ENCODE peak calls at places on chromosomes 13 and 19, in seven cellular contexts. O is lung, Y is cardiac fibroblast, T is colonic mucosa, J is stomach, K is ascending aorta, D is foreskin fibroblast. N is an unnamed sample.

GRCh38 chr13:36998624-36999041 is 507 bp downstream of the ALG5 start:
- DNase-seq in K (no peak), T (peak; percentile 35), O (peak; percentile 39), D (no peak), Y (peak; percentile 16), J (no peak), N (no peak)

GRCh38 chr19:7526093-7526929 is 3.9 kb downstream of the MCOLN1 start:
- DNase-seq in Y (no peak), T (no peak), O (no peak), K (no peak), J (no peak), D (no peak), N (no peak)

GRCh38 chr19:38134538-38135149 is 89.4 kb downstream of the DPF1 start:
- DNase-seq in Y (peak; percentile 72), D (peak; percentile 14), K (no peak), T (peak; percentile 40), J (peak; percentile 27), O (no peak), N (no peak)

GRCh38 chr19:6376512-6377193 is 920 bp upstream of the PSPN start:
- DNase-seq in K (no peak), O (no peak), J (no peak), Y (no peak), D (no peak), T (no peak), N (no peak)

GRCh38 chr19:43501661-43502418 is 2.7 kb downstream of the PHLDB3 start:
- DNase-seq in Y (no peak), K (no peak), D (no peak), O (no peak), J (no peak), T (no peak), N (no peak)

GRCh38 chr13:113489171-113489548 is 1.4 kb downstream of the DCUN1D2 start:
- DNase-seq in T (no peak), D (no peak), O (no peak), K (no peak), J (no peak), Y (no peak), N (no peak)

GRCh38 chr13:22061371-22061805 is 390.5 kb downstream of the FGF9 start:
- DNase-seq in O (no peak), D (no peak), J (no peak), Y (no peak), T (no peak), K (no peak), N (no peak)

GRCh38 chr13:48891586-48891985 is 84.1 kb upstream of the FNDC3A start:
- DNase-seq in Y (peak; percentile 88), T (no peak), D (peak; percentile 81), J (no peak), O (no peak), K (no peak), N (peak; percentile 80)

GRCh38 chr13:114088863-114089262 is 43.6 kb downstream of the RASA3 start:
- DNase-seq in D (no peak), Y (no peak), O (no peak), K (peak; percentile 40), T (no peak), J (no peak), N (no peak)

GRCh38 chr13:87035538-87035937 is 635.6 kb upstream of the SLITRK5 start:
- DNase-seq in K (no peak), Y (no peak), T (no peak), O (no peak), J (no peak), D (no peak), N (no peak)

GRCh38 chr19:41872384-41872774 is 4.7 kb upstream of the CD79A start:
- DNase-seq in D (no peak), O (no peak), Y (peak; percentile 30), T (no peak), J (no peak), K (no peak), N (no peak)

GRCh38 chr13:100301418-100301817 is 212.5 kb downstream of the PCCA start:
- DNase-seq in K (no peak), J (no peak), D (no peak), T (no peak), Y (peak; percentile 6), O (no peak), N (no peak)

GRCh38 chr13:46575843-46576242 is 22.9 kb downstream of the LRCH1 start:
- DNase-seq in K (peak; percentile 79), T (no peak), J (no peak), Y (peak; percentile 88), D (peak; percentile 76), O (no peak), N (no peak)
- H3K4me3 ChIP-seq in K (no peak overlapping the region), T (no peak overlapping the region), J (no peak overlapping the region), Y (no peak overlapping the region), D (no peak overlapping the region), O (no peak overlapping the region), N (no peak overlapping the region)

DNA sequence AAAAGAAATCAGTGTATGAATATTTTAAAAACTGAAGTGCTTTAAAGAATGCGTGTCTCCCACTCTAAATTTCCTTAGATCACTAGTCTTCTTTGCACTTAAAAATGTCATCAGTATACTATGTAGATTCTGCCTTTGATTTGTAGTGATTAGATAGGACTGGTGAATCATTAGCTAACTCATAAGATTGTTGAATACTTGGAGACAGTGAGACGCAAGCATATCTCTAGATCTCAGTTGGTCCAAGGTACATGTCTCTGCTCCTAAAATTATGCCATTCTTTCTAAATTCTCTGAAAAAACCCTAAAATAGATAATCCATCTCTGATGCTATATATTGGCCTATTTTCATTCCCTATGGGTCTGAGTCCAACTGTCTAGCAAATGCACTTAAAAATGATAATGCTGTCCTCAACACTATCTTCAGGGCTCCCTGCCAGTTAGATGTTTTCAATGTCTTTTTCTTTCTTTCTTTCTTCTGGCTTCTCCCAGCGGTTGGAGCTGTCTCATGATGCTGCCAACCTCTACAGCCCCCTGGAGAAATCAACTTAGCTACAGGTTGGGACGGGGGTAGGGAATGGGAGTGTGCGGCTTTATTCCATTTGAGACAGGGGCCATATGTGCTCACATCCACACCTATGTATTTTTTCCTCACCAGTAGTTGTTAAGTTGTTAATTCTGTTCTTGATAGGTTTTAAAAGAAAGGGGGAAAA is 301.0 kb downstream of the NDFIP2 start:
- DNase-seq in K (no peak), J (no peak), Y (no peak), D (no peak), O (no peak), T (no peak), N (no peak)
- H3K4me3 ChIP-seq in K (no peak overlapping the region), J (no peak overlapping the region), Y (no peak overlapping the region), D (no peak overlapping the region), O (no peak overlapping the region), T (no peak overlapping the region), N (no peak overlapping the region)

DNA sequence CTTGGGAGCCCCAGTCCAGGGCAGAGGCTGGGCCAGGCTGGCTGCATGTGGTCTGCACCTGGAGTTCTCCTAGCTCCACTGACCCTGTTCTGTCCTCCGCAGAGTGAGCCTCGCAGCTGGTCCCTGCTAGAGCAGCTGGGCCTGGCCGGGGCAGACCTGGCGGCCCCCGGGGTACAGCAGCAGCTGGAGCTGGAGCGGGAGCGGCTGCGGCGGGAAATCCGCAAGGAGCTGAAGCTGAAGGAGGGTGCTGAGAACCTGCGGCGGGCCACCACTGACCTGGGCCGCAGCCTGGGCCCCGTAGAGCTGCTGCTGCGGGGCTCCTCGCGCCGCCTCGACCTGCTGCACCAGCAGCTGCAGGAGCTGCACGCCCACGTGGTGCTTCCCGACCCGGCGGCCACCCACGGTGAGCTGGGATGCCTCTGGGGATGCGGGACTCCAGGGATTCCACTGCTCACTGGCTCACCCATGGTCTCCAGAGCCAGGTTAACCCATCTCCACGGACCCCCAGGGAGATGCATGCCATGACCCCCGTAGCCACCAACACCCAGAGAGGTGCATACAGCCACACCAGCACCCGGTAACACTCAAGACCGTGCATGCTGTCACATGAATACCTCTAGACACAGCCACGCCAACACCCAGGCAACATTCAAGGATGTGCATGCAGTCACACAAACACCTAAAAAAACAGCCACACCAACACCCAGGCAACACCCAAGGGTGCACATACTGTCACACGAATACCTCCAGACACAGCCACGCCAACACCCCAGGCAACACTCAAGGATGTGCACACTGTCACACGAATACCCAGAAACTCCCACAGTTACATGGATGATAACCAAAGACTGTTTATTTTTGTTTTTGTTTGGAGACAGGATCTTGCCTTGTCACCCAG is 8.2 kb downstream of the PKN1 start:
- DNase-seq in O (no peak), J (no peak), Y (no peak), D (no peak), K (no peak), T (no peak), N (no peak)
- H3K4me3 ChIP-seq in O (no peak overlapping the region), J (no peak overlapping the region), Y (no peak overlapping the region), D (no peak overlapping the region), K (no peak overlapping the region), T (peak overlapping the region; percentile 19), N (no peak overlapping the region)

GRCh38 chr19:31349160-31349881 is at the start of gene TSHZ3:
- DNase-seq in K (peak; percentile 85), D (peak; percentile 84), T (peak; percentile 67), J (peak; percentile 51), O (peak; percentile 73), Y (peak; percentile 91), N (peak; percentile 62)
- H3K4me3 ChIP-seq in K (peak within 1 kb of the TSS; percentile 88), D (peak within 1 kb of the TSS; percentile 83), T (peak within 1 kb of the TSS; percentile 67), J (peak within 1 kb of the TSS; percentile 91), O (peak within 1 kb of the TSS; percentile 86), Y (peak within 1 kb of the TSS; percentile 80), N (peak within 1 kb of the TSS; percentile 77)

DNA sequence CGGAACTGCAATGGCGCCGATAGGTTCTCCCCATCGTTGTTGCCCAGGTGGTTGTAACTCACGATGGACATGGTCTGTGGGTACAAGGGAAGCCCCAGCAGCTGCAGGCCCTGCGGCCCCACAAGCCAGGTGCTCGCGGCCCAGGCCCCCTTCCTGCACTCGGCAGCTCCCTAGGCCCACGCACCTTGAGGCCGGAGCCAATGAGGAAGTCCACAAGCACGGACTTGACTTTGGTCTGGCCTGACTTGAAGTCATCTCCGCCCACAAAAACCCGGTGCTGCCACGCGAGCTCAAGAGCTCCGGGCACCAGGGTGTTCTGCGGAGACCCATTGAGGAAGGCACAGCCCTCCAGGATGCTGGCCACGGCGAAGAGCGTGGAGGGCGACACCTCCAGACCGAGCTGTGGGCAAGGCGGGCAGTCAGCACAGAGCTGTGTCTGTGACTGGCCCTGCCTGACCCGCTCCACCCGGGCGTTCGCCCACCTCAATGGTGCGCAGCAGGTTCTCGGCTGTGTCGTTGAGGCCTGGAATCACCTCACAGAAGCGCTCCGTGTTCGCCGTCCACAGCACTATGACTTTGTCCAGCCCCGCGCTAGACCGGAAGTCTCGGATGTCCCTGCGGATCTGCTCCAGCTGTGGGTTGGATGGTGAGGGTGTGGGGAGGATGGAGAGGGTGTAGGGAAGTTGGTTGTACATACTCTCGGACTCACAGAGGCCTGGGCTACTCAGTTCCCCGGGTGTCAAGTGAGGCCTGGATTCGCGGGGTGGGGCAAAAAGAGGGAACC is 1.9 kb downstream of the ISYNA1 start:
- DNase-seq in D (no peak), Y (no peak), J (no peak), T (no peak), K (no peak), O (no peak), N (no peak)
- H3K4me3 ChIP-seq in D (no peak overlapping the region), Y (no peak overlapping the region), J (peak overlapping the region; percentile 76), T (no peak overlapping the region), K (no peak overlapping the region), O (no peak overlapping the region), N (no peak overlapping the region)